ENCODE peak calls at places on chromosomes 12 and 14, in four cellular contexts. Q is hepatocyte, S is PC-3, H is GM23248. E is an unnamed sample.

GRCh38 chr14:69464829-69465228 is 19.7 kb upstream of the PLEKHD1 start:
- DNase-seq in H (peak), Q (no peak), S (peak), E (no peak)

GRCh38 chr12:15687583-15687982 is 101.6 kb downstream of the EPS8 start:
- DNase-seq in H (peak), S (no peak), Q (no peak), E (no peak)

GRCh38 chr12:109714141-109714912 is 702 bp downstream of the FAM222A start:
- DNase-seq in H (peak), Q (peak), S (peak), E (peak)

GRCh38 chr14:54314365-54315134 is 82.3 kb upstream of the CDKN3 start:
- DNase-seq in Q (no peak), H (no peak), S (no peak), E (no peak)

GRCh38 chr12:111429760-111430417 is 24.2 kb downstream of the SH2B3 start:
- DNase-seq in S (no peak), H (no peak), Q (no peak), E (no peak)

GRCh38 chr12:77062846-77063461 is 2.4 kb downstream of the E2F7 start:
- DNase-seq in H (no peak), Q (peak), S (peak), E (no peak)

GRCh38 chr12:3034067-3034750 is 43.0 kb upstream of the TSPAN9 start:
- DNase-seq in S (peak), H (peak), Q (peak), E (peak)

GRCh38 chr12:38785376-38785775 is 120.0 kb downstream of the CPNE8 start:
- DNase-seq in Q (no peak), H (no peak), S (no peak), E (no peak)

GRCh38 chr12:114265036-114265435 is 140.9 kb downstream of the TBX5 start:
- DNase-seq in S (no peak), Q (no peak), H (peak), E (no peak)

GRCh38 chr14:67319142-67319541 is 40.5 kb downstream of the ATP6V1D start:
- DNase-seq in Q (peak), H (no peak), S (peak), E (no peak)

GRCh38 chr14:83463500-83464098 is 1929.9 kb upstream of the SEL1L start:
- DNase-seq in Q (peak), S (peak), H (peak), E (peak)

GRCh38 chr12:114682920-114683708 is 861 bp downstream of the TBX3 start:
- DNase-seq in S (peak), Q (no peak), H (peak), E (peak)

GRCh38 chr14:104001003-104001402 is 58.7 kb upstream of the RD3L start:
- DNase-seq in Q (no peak), S (peak), H (no peak), E (peak)

GRCh38 chr14:69776875-69777453 is 10.0 kb downstream of the SRSF5 start:
- DNase-seq in H (no peak), S (no peak), Q (no peak), E (no peak)

GRCh38 chr12:115070313-115070712 is 386.3 kb upstream of the TBX3 start:
- DNase-seq in Q (no peak), S (peak), H (peak), E (no peak)

GRCh38 chr12:130401703-130402102 is 64.0 kb downstream of the PIWIL1 start:
- DNase-seq in S (no peak), Q (peak), H (no peak), E (peak)

GRCh38 chr12:22250762-22251161 is 83.7 kb downstream of the ST8SIA1 start:
- DNase-seq in H (no peak), Q (no peak), S (no peak), E (no peak)

GRCh38 chr14:74706101-74706500 is 6.8 kb downstream of the AREL1 start:
- DNase-seq in H (no peak), S (no peak), Q (no peak), E (no peak)

GRCh38 chr12:13208533-13209278 is 12.2 kb downstream of the EMP1 start:
- DNase-seq in Q (peak), S (peak), H (peak), E (peak)

GRCh38 chr12:107372229-107372658 is 278.9 kb upstream of the CRY1 start:
- DNase-seq in H (peak), Q (no peak), S (no peak), E (no peak)

GRCh38 chr14:79375336-79375735 is 836.0 kb downstream of the DIO2 start:
- DNase-seq in S (no peak), H (no peak), Q (no peak), E (no peak)

GRCh38 chr14:52563120-52563519 is 10.5 kb downstream of the GPR137C start:
- DNase-seq in S (peak), H (peak), Q (no peak), E (no peak)

GRCh38 chr14:53306267-53306721 is 153.2 kb upstream of the DDHD1 start:
- DNase-seq in S (peak), H (peak), Q (peak), E (peak)

GRCh38 chr12:32983968-32984367 is 87.4 kb upstream of the PKP2 start:
- DNase-seq in Q (no peak), H (no peak), S (no peak), E (peak)

GRCh38 chr12:27754795-27755194 is 25.2 kb upstream of the KLHL42 start:
- DNase-seq in S (no peak), H (no peak), Q (peak), E (no peak)

GRCh38 chr12:74646831-74647230 is 109.2 kb downstream of the ATXN7L3B start:
- DNase-seq in S (peak), H (peak), Q (peak), E (no peak)

DNA sequence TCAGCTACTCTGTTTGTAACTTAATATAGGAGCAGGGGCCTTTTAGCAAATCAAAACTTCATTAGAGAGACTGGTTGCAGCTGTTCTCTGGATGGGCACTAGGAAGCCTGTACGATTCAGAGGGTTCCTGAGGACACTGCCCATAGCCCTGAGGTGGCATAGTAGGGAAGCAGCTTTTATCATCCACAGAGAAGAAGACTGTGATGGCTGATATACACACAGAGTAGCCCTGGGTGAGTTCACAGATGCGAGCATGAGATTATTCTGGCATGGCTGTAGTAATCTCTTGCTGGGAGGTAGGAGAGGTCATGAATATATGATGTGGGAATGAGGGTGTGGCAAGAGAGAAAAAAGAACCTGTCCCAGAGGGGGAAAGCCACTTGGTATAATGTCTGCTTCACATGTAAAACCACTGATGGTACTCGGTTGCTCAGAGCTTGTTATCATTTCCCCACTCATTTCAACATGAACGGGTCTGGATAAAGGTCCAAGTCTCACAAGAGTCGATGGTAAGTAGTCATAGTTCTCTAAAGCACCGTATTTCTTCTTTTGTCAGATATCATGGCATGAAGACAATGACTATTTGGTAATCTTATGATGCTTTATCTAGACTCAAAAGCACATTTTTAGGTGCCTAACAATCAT is 51.9 kb downstream of the PEBP1 start:
- DNase-seq in H (no peak), Q (no peak), S (no peak), E (no peak)
- TF ChIP-seq EZH2phosphoT487 in H (no peak), Q (no peak), S (no peak), E (no peak)

DNA sequence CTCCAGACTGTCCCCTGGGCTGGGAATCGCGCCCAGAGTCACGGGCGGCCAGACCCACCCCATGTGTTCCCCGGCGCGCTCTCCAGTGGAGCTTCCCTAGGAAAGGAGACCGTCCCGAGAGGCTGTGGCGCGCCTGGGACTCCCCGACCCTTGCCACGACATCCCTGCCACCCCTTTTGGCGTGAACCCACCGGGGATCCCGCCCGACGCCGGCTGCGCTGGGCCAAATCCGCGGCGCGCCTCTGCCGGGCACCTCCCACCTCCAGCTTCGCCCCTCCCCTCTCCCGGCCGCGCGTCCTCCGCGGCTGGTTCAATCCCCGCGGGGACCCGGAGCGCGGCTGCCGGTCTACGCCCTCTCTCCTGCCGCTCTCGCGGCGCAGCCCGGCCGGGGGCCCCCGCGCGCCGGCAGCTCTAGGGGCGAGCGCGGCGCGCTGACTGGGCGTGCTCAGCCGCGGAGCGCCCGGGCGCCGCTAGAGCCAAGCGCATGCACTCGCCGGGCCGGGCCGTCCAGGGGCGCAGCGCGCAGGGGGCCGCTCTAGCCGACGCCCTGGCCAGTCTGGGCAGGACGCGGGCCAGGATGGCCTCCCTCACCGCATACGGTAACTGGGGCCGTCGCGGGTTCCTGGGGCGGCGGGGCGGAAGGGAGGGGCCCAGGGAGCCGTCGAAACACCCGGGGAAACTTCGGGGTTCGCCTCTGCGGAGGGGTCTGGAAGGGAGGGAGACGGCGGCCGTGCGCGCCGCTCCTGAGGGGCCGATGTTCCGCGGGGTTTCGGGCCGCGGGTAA is 77.4 kb upstream of the ANO4 start:
- DNase-seq in S (no peak), H (peak), Q (peak), E (peak)
- TF ChIP-seq EZH2 in S (no peak), H (no peak), Q (no peak), E (peak)

GRCh38 chr12:102510463-102510862 is 30.1 kb upstream of the IGF1 start:
- DNase-seq in S (no peak), Q (no peak), H (no peak), E (no peak)

GRCh38 chr12:102508052-102508451 is 27.7 kb upstream of the IGF1 start:
- DNase-seq in H (no peak), Q (no peak), S (no peak), E (no peak)

GRCh38 chr12:102512523-102512922 is 32.2 kb upstream of the IGF1 start:
- DNase-seq in Q (no peak), H (no peak), S (no peak), E (no peak)

GRCh38 chr12:102511575-102511974 is 31.2 kb upstream of the IGF1 start:
- DNase-seq in H (no peak), S (no peak), Q (no peak), E (no peak)

GRCh38 chr12:102510031-102510430 is 29.7 kb upstream of the IGF1 start:
- DNase-seq in S (no peak), H (no peak), Q (no peak), E (no peak)
- TF ChIP-seq EZH2phosphoT487 in S (no peak), H (no peak), Q (no peak), E (no peak)

GRCh38 chr12:81759215-81759991 is at the start of gene PPFIA2:
- DNase-seq in Q (peak), S (no peak), H (peak), E (peak)
- TF ChIP-seq EZH2 in Q (no peak), S (no peak), H (no peak), E (no peak)

GRCh38 chr14:100049220-100049619 is 16.0 kb upstream of the EVL start:
- DNase-seq in Q (no peak), H (peak), S (no peak), E (no peak)
- TF ChIP-seq EZH2phosphoT487 in Q (no peak), H (no peak), S (no peak), E (no peak)

GRCh38 chr12:125185740-125186470 is 120.7 kb downstream of the AACS start:
- DNase-seq in S (peak), H (peak), Q (peak), E (peak)

GRCh38 chr12:125188912-125189881 is 124.0 kb downstream of the AACS start:
- DNase-seq in Q (no peak), S (no peak), H (no peak), E (peak)

GRCh38 chr12:125187148-125187733 is 122.0 kb downstream of the AACS start:
- DNase-seq in H (peak), S (no peak), Q (no peak), E (peak)

GRCh38 chr12:125186471-125187147 is 121.4 kb downstream of the AACS start:
- DNase-seq in H (peak), Q (no peak), S (no peak), E (peak)

DNA sequence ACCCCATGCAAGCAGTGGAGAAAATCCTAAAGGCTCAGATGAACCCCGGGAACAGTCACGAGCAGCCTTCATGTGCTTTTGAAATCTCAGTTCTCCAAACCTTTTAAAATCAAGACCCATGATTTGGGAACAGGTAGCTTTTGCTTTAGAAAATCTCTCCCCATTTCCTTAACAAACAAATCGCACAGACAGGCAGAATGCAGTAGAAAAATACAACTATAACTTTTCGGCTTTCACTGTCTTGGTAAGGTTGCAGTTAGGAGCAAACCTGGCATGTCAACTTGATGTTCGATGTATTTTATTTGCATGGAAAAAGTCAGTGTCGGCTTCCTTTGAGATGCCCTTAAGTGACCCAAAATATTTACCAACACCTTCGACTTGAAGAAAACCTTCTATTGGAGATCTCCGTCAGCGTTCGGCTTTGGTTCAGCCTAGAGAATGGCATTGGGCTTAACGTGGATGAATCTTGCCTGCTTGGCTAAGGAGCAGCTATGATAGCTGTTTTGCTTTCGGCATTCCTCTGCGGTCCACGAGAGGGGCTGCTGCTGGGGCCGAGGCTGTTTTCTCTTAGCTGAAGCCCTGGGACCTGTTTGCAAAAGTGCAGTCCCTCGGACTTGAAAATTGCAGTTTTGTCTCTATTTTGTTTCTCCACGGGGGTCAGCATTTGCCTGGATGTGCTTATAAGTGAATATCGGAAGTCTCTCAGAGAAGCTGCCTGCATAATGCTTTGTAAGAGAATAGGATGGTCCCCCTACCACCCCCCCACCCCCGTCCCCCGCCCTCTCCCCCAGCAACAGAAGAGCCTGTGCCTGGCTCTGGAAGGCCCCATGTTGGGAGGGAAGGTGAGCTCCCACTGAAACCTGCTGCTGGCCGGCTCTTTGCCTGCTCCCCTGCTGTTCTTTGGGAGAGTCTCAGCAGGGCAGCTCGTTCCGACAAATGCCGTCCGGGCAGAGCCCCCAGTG is 122.8 kb downstream of the AACS start:
- DNase-seq in H (no peak), S (peak), Q (no peak), E (peak)
- TF ChIP-seq EZH2 in H (peak), S (no peak), Q (no peak), E (no peak)

GRCh38 chr12:96172981-96173380 is 21.2 kb upstream of the ELK3 start:
- DNase-seq in H (no peak), Q (no peak), S (no peak), E (no peak)

GRCh38 chr12:96171905-96172304 is 22.3 kb upstream of the ELK3 start:
- DNase-seq in Q (no peak), S (no peak), H (no peak), E (no peak)

GRCh38 chr12:96170762-96171161 is 23.4 kb upstream of the ELK3 start:
- DNase-seq in H (no peak), Q (no peak), S (no peak), E (no peak)

GRCh38 chr12:96167492-96167891 is 26.7 kb upstream of the ELK3 start:
- DNase-seq in Q (no peak), S (no peak), H (no peak), E (no peak)

GRCh38 chr12:96170328-96170727 is 23.8 kb upstream of the ELK3 start:
- DNase-seq in Q (no peak), S (no peak), H (no peak), E (no peak)
- TF ChIP-seq EZH2phosphoT487 in Q (no peak), S (no peak), H (no peak), E (no peak)

GRCh38 chr14:22980672-22981089 is 1.7 kb downstream of the AJUBA start:
- DNase-seq in H (peak), Q (peak), S (peak), E (peak)

GRCh38 chr14:22979748-22980392 is 2.5 kb downstream of the AJUBA start:
- DNase-seq in Q (no peak), H (peak), S (no peak), E (no peak)

GRCh38 chr14:22982477-22983245 is at the start of gene AJUBA:
- DNase-seq in Q (peak), H (peak), S (peak), E (peak)

GRCh38 chr14:22982013-22982476 is 306 bp downstream of the AJUBA start:
- DNase-seq in H (no peak), S (no peak), Q (no peak), E (no peak)

GRCh38 chr14:22981090-22982012 is 1.0 kb downstream of the AJUBA start:
- DNase-seq in H (peak), Q (peak), S (peak), E (peak)
- TF ChIP-seq EZH2 in H (no peak), Q (no peak), S (no peak), E (no peak)

GRCh38 chr14:61934385-61934784 is 172.2 kb downstream of the SNAPC1 start:
- DNase-seq in H (peak), S (peak), Q (no peak), E (no peak)
- TF ChIP-seq EZH2phosphoT487 in H (no peak), S (no peak), Q (no peak), E (no peak)